ENCODE peak calls at places on chromosomes 12 and 14, in six cellular contexts. P, E, J, Q, C and K are unnamed samples.

GRCh38 chr14:76501156-76501555 is 125.2 kb downstream of the ESRRB start:
- DNase-seq in P (no peak), E (no peak), J (no peak), Q (no peak), C (no peak), K (no peak)

GRCh38 chr14:77498120-77498979 is at the start of gene ISM2:
- DNase-seq in P (no peak), E (peak), J (peak), Q (peak), C (no peak), K (no peak)

GRCh38 chr12:18320036-18320617 is 58.8 kb downstream of the PIK3C2G start:
- DNase-seq in P (peak), E (peak), J (no peak), Q (no peak), C (no peak), K (peak)

GRCh38 chr12:46160081-46160980 is 108.5 kb downstream of the SLC38A1 start:
- DNase-seq in P (no peak), E (peak), J (no peak), Q (no peak), C (peak), K (peak)

GRCh38 chr12:66903782-66904396 is 225.0 kb upstream of the GRIP1 start:
- DNase-seq in P (no peak), E (no peak), J (no peak), Q (no peak), C (no peak), K (no peak)

GRCh38 chr12:116887244-116887643 is 6.0 kb upstream of the HRK start:
- DNase-seq in P (no peak), E (no peak), J (no peak), Q (no peak), C (no peak), K (no peak)

GRCh38 chr12:104623920-104624319 is 167.2 kb downstream of the CHST11 start:
- DNase-seq in P (no peak), E (no peak), J (no peak), Q (no peak), C (no peak), K (no peak)

GRCh38 chr12:53700567-53700966 is 24.7 kb upstream of the ATP5MC2 start:
- DNase-seq in P (no peak), E (no peak), J (no peak), Q (no peak), C (no peak), K (no peak)

GRCh38 chr14:26395726-26396125 is 202.1 kb downstream of the NOVA1 start:
- DNase-seq in P (no peak), E (no peak), J (no peak), Q (no peak), C (no peak), K (no peak)

GRCh38 chr14:45811155-45811554 is 558.2 kb upstream of the MIS18BP1 start:
- DNase-seq in P (no peak), E (no peak), J (no peak), Q (no peak), C (no peak), K (no peak)

GRCh38 chr12:46825526-46826414 is at the start of gene SLC38A4:
- DNase-seq in P (no peak), E (peak), J (no peak), Q (no peak), C (peak), K (peak)